ENCODE peak calls at places on chromosomes 1 and 21, in five cellular contexts. G, M, Z, K and F are unnamed samples. For H3K4me1, the result is how much of the 10 kb centered on the place peaks cover.

GRCh38 chr1:25111706-25112105 is 120.6 kb downstream of the SYF2 start:
- DNase-seq in G (no peak), M (no peak), Z (no peak), K (peak), F (no peak)

GRCh38 chr1:150973826-150974579 is 632 bp downstream of the CERS2 start:
- DNase-seq in G (no peak), M (peak), Z (peak), K (peak), F (peak)

GRCh38 chr1:39105841-39106765 is 80.0 kb downstream of the NDUFS5 start:
- DNase-seq in G (peak), M (peak), Z (peak), K (peak), F (peak)

GRCh38 chr1:147643974-147644373 is 26.4 kb downstream of the ACP6 start:
- DNase-seq in G (no peak), M (no peak), Z (no peak), K (no peak), F (no peak)

GRCh38 chr1:8047686-8048522 is 21.8 kb upstream of the ERRFI1 start:
- DNase-seq in G (no peak), M (no peak), Z (no peak), K (peak), F (no peak)

GRCh38 chr1:107804134-107804533 is 160.8 kb downstream of the VAV3 start:
- DNase-seq in G (no peak), M (no peak), Z (no peak), K (no peak), F (no peak)

GRCh38 chr1:20389551-20389950 is 96.5 kb downstream of the CAMK2N1 start:
- DNase-seq in G (no peak), M (no peak), Z (no peak), K (no peak), F (no peak)

GRCh38 chr1:192153276-192153675 is 5.0 kb upstream of the RGS18 start:
- DNase-seq in G (no peak), M (no peak), Z (no peak), K (no peak), F (no peak)

GRCh38 chr1:204254031-204254661 is 40.4 kb upstream of the GOLT1A start:
- DNase-seq in G (no peak), M (peak), Z (peak), K (peak), F (no peak)

GRCh38 chr1:153881764-153882163 is 41.0 kb downstream of the GATAD2B start:
- DNase-seq in G (peak), M (no peak), Z (no peak), K (peak), F (no peak)

GRCh38 chr1:173122958-173123852 is 72.5 kb upstream of the TNFSF18 start:
- DNase-seq in G (peak), M (peak), Z (peak), K (peak), F (peak)

GRCh38 chr21:15446193-15446592 is 283.6 kb upstream of the USP25 start:
- DNase-seq in G (no peak), M (no peak), Z (peak), K (no peak), F (peak)

GRCh38 chr1:119660253-119661078 is 12.4 kb upstream of the ZNF697 start:
- DNase-seq in G (no peak), M (no peak), Z (no peak), K (no peak), F (no peak)

GRCh38 chr1:24899581-24900485 is 30.2 kb downstream of the RUNX3 start:
- DNase-seq in G (no peak), M (no peak), Z (no peak), K (no peak), F (peak)

GRCh38 chr21:38404134-38404533 is 94.1 kb downstream of the ERG start:
- DNase-seq in G (no peak), M (no peak), Z (no peak), K (no peak), F (no peak)

GRCh38 chr1:17201201-17202021 is 3.5 kb upstream of the PADI1 start:
- DNase-seq in G (peak), M (peak), Z (no peak), K (no peak), F (no peak)

GRCh38 chr1:117616967-117617366 is 11.1 kb downstream of the TENT5C start:
- DNase-seq in G (no peak), M (no peak), Z (no peak), K (no peak), F (no peak)

GRCh38 chr1:204453141-204453772 is 41.3 kb downstream of the PIK3C2B start:
- DNase-seq in G (no peak), M (no peak), Z (peak), K (no peak), F (no peak)

DNA sequence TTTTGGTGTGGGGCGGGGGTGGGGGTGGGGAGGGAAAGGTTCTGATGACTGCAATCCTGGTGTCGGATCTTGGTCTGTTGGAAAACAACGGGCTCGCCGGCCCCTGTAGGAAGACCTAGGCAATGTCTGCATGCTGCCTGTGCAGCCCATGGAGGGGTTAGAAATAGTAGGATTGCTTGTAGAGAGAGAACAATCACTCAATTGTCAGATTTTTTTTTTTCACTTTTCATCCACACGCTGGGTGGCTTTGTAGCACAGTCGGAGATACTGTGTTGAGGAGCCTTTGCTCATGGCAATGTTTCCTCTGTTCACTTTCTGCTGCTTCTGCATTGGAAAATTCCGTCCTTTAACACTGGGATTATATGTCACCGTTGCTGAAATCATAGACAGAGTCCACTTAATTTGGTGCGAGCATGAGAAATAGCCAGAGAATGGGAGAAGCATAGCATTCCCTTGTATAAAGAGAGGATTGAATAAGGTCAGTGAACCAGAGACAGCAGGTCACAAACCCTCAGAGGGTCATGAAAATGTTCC is 107.5 kb downstream of the MRPS6 start:
- DNase-seq in G (no peak), M (no peak), Z (peak), K (no peak), F (no peak)
- H3K27ac ChIP-seq in G (no peak), M (peak), Z (no peak), K (no peak), F (no peak)

GRCh38 chr1:225822655-225823403 is 12.9 kb downstream of the EPHX1 start:
- DNase-seq in G (no peak), M (peak), Z (no peak), K (no peak), F (no peak)
- H3K4me1 ChIP-seq in G (under half), M (half or more), Z (under half), K (under half), F (under half)

DNA sequence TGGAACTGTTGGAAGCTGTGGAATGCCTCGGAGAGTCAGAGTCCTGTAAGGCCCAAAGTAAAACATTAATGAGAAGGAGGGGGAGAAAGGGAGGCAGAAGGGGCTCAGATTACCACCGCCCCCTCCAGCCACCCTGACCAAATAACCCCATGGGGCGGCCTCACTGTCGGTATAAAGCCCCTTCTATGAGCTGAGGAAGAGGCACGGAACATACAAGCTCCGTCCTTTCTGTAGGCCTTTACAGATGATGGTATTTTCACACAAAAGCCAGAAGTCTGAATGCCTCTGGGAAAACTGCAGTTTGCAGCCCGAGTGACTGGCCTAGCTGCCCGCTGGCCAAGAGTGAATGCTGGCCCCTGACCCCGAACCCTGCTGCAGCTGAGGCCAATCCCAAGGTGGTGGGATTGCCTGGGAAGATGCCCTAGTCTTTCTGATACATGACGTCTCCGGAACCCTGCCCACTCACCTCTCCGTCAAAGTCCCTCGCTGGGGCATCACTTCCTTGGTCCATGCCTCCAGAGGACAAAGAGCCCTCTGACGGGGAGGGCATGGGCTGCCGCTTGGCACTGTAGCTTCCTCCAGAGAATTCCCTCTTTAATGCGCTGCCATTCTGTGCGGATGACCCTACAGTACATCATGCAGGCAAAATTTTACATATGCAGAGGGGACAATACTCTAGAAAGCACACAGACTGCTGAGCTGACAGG is 54.4 kb downstream of the COQ8A start:
- DNase-seq in G (no peak), M (peak), Z (no peak), K (no peak), F (no peak)
- H3K27ac ChIP-seq in G (no peak), M (no peak), Z (peak), K (no peak), F (no peak)

DNA sequence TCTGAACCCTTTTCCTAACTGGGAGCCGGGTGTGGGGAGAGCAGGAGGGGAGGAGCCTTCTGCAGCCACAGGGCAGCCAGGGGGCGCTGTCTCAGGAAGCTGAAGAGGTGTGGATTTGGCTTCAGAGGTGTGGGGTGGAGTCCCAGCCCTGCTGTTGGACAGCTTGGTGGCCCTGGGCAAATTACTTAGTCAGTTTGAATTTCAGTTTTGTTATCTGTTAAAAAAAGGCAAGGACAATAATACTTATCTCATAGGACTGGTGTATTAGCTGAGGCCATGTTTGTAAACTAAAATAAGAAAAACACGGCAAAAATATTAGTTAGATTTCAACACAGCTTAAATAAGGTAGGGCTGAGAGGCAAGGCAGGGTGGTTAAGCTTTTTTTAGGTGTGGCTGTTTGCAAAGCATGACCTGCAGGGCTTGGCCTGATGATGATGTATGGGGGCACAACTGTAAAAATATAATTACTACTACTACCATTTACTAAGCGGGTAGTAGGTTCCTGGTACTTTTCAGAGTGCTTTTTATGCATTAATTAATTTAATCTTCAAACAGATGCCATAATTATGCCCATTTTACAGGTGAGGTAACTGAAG is 111.8 kb downstream of the PLXNA2 start:
- DNase-seq in G (peak), M (peak), Z (peak), K (peak), F (peak)
- H3K4me1 ChIP-seq in G (under half), M (half or more), Z (under half), K (under half), F (under half)

GRCh38 chr21:43820466-43820865 is 31.1 kb downstream of the RRP1 start:
- DNase-seq in G (no peak), M (no peak), Z (no peak), K (no peak), F (peak)
- H3K27ac ChIP-seq in G (no peak), M (no peak), Z (no peak), K (no peak), F (no peak)

DNA sequence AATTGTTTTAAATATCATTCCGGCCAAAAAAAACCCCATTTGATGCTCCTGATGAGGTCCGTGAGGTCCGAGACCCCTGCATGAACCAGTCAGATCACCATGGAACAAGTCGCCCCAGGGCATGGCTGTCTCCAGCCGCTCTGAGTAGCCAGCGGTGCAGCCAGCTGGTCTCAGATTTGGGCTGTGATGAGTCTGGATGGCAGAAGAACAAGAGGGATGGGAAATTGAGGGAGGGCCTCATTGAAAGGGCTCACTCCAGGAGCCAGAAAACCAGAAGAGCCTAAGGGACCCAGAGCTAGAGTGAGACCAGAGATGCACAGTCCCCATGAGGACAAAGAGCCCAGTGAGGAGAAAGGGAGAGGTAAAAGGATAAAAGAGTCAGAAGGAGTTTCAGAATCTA is 174.0 kb downstream of the TOMM20 start:
- DNase-seq in G (no peak), M (no peak), Z (no peak), K (no peak), F (no peak)
- H3K4me1 ChIP-seq in G (under half), M (under half), Z (under half), K (under half), F (under half)

GRCh38 chr1:94981574-94981973 is 54.7 kb upstream of the CNN3 start:
- DNase-seq in G (no peak), M (no peak), Z (no peak), K (no peak), F (no peak)
- H3K27ac ChIP-seq in G (no peak), M (no peak), Z (no peak), K (no peak), F (peak)

GRCh38 chr1:30754684-30755171 is 2.8 kb downstream of the LAPTM5 start:
- DNase-seq in G (no peak), M (no peak), Z (no peak), K (peak), F (no peak)
- H3K4me1 ChIP-seq in G (under half), M (under half), Z (under half), K (under half), F (half or more)